ENCODE peak calls at places on chromosomes 13 and 19, in eight cellular contexts. E, D, Q, A, K, R, Y and P are unnamed samples.

GRCh38 chr19:5023128-5023571 is 54.2 kb downstream of the KDM4B start:
- DNase-seq in E (no peak), D (no peak), Q (peak), A (no peak), K (no peak), R (no peak), Y (no peak), P (peak)

GRCh38 chr13:75151081-75151643 is 330.8 kb downstream of the TBC1D4 start:
- DNase-seq in E (no peak), D (no peak), Q (no peak), A (peak), K (no peak), R (no peak), Y (no peak), P (no peak)

GRCh38 chr19:56270676-56271075 is 1.9 kb upstream of the EDDM13 start:
- DNase-seq in E (no peak), D (no peak), Q (no peak), A (no peak), K (no peak), R (no peak), Y (no peak), P (no peak)

GRCh38 chr19:10402441-10403038 is 802 bp downstream of the CDC37 start:
- DNase-seq in E (no peak), D (peak), Q (no peak), A (peak), K (no peak), R (no peak), Y (no peak), P (no peak)

GRCh38 chr19:54548806-54549205 is 24.8 kb upstream of the LILRA2 start:
- DNase-seq in E (no peak), D (no peak), Q (no peak), A (no peak), K (no peak), R (no peak), Y (no peak), P (no peak)

GRCh38 chr19:16208064-16208759 is 10.5 kb downstream of the AP1M1 start:
- DNase-seq in E (no peak), D (no peak), Q (no peak), A (no peak), K (no peak), R (peak), Y (no peak), P (no peak)

GRCh38 chr13:35953537-35954206 is 177.5 kb downstream of the DCLK1 start:
- DNase-seq in E (no peak), D (peak), Q (peak), A (peak), K (no peak), R (peak), Y (peak), P (peak)

GRCh38 chr19:5225486-5226345 is 114.9 kb downstream of the PTPRS start:
- DNase-seq in E (no peak), D (peak), Q (no peak), A (peak), K (no peak), R (no peak), Y (no peak), P (no peak)

GRCh38 chr13:110346661-110347067 is 39.6 kb downstream of the COL4A2 start:
- DNase-seq in E (no peak), D (no peak), Q (no peak), A (no peak), K (no peak), R (peak), Y (no peak), P (no peak)

GRCh38 chr19:3570619-3571018 is 2.1 kb upstream of the HMG20B start:
- DNase-seq in E (no peak), D (no peak), Q (no peak), A (no peak), K (no peak), R (no peak), Y (no peak), P (peak)

GRCh38 chr19:51272183-51272817 is 21.4 kb downstream of the SIGLECL1 start:
- DNase-seq in E (no peak), D (no peak), Q (no peak), A (no peak), K (no peak), R (no peak), Y (no peak), P (no peak)

GRCh38 chr13:23871616-23872220 is 17.5 kb downstream of the MIPEP start:
- DNase-seq in E (no peak), D (peak), Q (no peak), A (peak), K (no peak), R (no peak), Y (no peak), P (no peak)

GRCh38 chr19:29293736-29294342 is 80.9 kb upstream of the UQCRFS1 start:
- DNase-seq in E (no peak), D (no peak), Q (no peak), A (no peak), K (no peak), R (peak), Y (no peak), P (no peak)

GRCh38 chr19:40906512-40906911 is 24.5 kb upstream of the CYP2A7 start:
- DNase-seq in E (no peak), D (no peak), Q (no peak), A (no peak), K (no peak), R (no peak), Y (no peak), P (no peak)

GRCh38 chr13:83085186-83085900 is 796.9 kb downstream of the SLITRK1 start:
- DNase-seq in E (no peak), D (no peak), Q (no peak), A (peak), K (no peak), R (no peak), Y (no peak), P (no peak)

GRCh38 chr13:27014406-27015359 is 156.9 kb downstream of the USP12 start:
- DNase-seq in E (no peak), D (no peak), Q (no peak), A (no peak), K (no peak), R (no peak), Y (no peak), P (no peak)